ENCODE peak calls at places on chromosomes 1 and 21, in seven cellular contexts. K is endodermal cell, B is IMR-90, I is ovary, Y is suprapubic skin, U is Peyer's patch, M is HepG2. L is an unnamed sample. For H3K4me1 and H3K36me3, the result is how much of the 10 kb centered on the place peaks cover.

GRCh38 chr1:78359666-78360065 is 131.1 kb upstream of the PTGFR start:
- DNase-seq in M (no peak), I (no peak), B (no peak), Y (no peak), K (no peak), U (no peak), L (no peak)

GRCh38 chr1:113109908-113110554 is 37.0 kb downstream of the LRIG2 start:
- DNase-seq in Y (no peak), I (peak), B (peak), U (no peak), M (no peak), K (no peak), L (no peak)

GRCh38 chr1:153262462-153263157 is 3.1 kb downstream of the LORICRIN start:
- DNase-seq in B (no peak), I (no peak), K (no peak), Y (no peak), M (no peak), U (no peak), L (no peak)

GRCh38 chr1:51833700-51834099 is 44.8 kb downstream of the NRDC start:
- DNase-seq in I (no peak), K (no peak), M (no peak), B (peak), Y (no peak), U (no peak), L (no peak)

GRCh38 chr21:44054710-44055109 is 42.6 kb downstream of the TRAPPC10 start:
- DNase-seq in K (no peak), B (peak), I (no peak), M (no peak), Y (no peak), U (no peak), L (no peak)

GRCh38 chr1:228734881-228735801 is at the start of gene RHOU:
- DNase-seq in K (peak), B (peak), Y (peak), U (peak), M (peak), I (peak), L (peak)

GRCh38 chr1:6087958-6088357 is 42.3 kb downstream of the KCNAB2 start:
- DNase-seq in Y (no peak), M (no peak), B (no peak), I (no peak), U (no peak), K (no peak), L (no peak)

GRCh38 chr1:108691886-108692723 is at the start of gene PRPF38B:
- DNase-seq in K (peak), I (peak), B (peak), U (peak), Y (peak), M (peak), L (peak)

GRCh38 chr1:60535713-60536112 is 462.1 kb upstream of the C1orf87 start:
- DNase-seq in Y (no peak), B (no peak), M (no peak), U (no peak), I (no peak), K (no peak), L (no peak)

GRCh38 chr1:181630838-181631237 is 147.5 kb downstream of the CACNA1E start:
- DNase-seq in Y (no peak), M (no peak), U (no peak), I (no peak), B (no peak), K (no peak), L (peak)

GRCh38 chr1:39979654-39980053 is 24.7 kb downstream of the MFSD2A start:
- DNase-seq in Y (no peak), I (no peak), K (peak), M (no peak), B (no peak), U (no peak), L (no peak)

GRCh38 chr1:216183007-216183406 is 240.2 kb downstream of the USH2A start:
- DNase-seq in I (no peak), U (no peak), M (peak), K (peak), Y (no peak), B (peak), L (no peak)

GRCh38 chr1:209805875-209806760 is at the start of gene IRF6:
- DNase-seq in K (peak), U (peak), B (peak), I (peak), M (no peak), Y (peak), L (peak)

GRCh38 chr1:39902121-39902807 is 547 bp upstream of the MYCL start:
- DNase-seq in M (peak), I (peak), B (peak), U (peak), K (peak), Y (peak), L (peak)

GRCh38 chr21:37503848-37504467 is 137.4 kb downstream of the DYRK1A start:
- DNase-seq in I (no peak), K (no peak), B (peak), Y (no peak), M (peak), U (no peak), L (no peak)
- TF ChIP-seq CTCF in I (no peak), K (no peak), B (no peak), Y (no peak), M (no peak), U (no peak), L (no peak)

DNA sequence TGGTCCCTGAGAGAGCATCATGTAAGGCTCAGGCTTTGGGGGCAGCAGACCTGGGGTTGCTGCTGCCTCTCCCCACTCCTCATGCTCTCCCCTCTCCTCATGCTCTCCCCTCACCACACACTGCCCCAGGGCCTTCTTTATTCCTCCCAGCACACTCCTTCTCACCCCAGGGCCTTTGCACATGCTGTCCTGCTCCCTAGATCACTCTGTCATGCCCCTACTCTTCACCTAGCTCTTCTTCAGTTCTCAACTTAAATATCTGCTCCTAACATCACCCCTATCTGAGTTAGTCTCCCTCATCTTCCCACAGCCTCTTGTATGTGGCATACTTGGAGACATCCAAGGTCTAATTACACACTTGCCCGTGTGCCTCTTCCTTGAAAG is 725.3 kb downstream of the PTPRU start:
- DNase-seq in Y (no peak), U (no peak), B (no peak), K (peak), M (no peak), I (no peak), L (no peak)
- H3K4me1 ChIP-seq in Y (under half), U (under half), B (under half), K (under half), M (under half), I (under half), L (under half)

GRCh38 chr1:67420835-67421492 is 9.2 kb downstream of the SERBP1 start:
- DNase-seq in M (no peak), U (no peak), B (no peak), K (no peak), I (no peak), Y (no peak), L (no peak)
- H3K36me3 ChIP-seq in M (under half), U (half or more), B (under half), K (half or more), I (under half), Y (half or more), L (half or more)

GRCh38 chr1:18948913-18949688 is 7.4 kb downstream of the IFFO2 start:
- DNase-seq in U (no peak), B (peak), I (peak), Y (no peak), M (peak), K (no peak), L (peak)
- TF ChIP-seq CTCF in U (no peak), B (no peak), I (no peak), Y (no peak), M (peak), K (no peak), L (no peak)

L was measured in stomach.